ENCODE peak calls at places on chromosomes 13 and 19, in four cellular contexts. E is amniotic epithelial cell; U is thoracic aorta; N is central memory CD8-positive, alpha-beta T cell. L is an unnamed sample.

GRCh38 chr13:25375727-25376358 is 4.1 kb downstream of the ATP8A2 start:
- DNase-seq in U (no peak), N (no peak), E (peak), L (no peak)

GRCh38 chr13:73877399-73877798 is 256.8 kb downstream of the KLF12 start:
- DNase-seq in E (no peak), N (no peak), U (no peak), L (no peak)

GRCh38 chr19:3670258-3670795 is 29.9 kb downstream of the PIP5K1C start:
- DNase-seq in E (peak), U (peak), N (no peak), L (no peak)

GRCh38 chr13:76917096-76917495 is 30.9 kb upstream of the KCTD12 start:
- DNase-seq in E (no peak), U (no peak), N (no peak), L (no peak)

GRCh38 chr13:25971499-25972145 is 80.2 kb downstream of the SHISA2 start:
- DNase-seq in E (no peak), N (peak), U (no peak), L (peak)

GRCh38 chr19:28963481-28964245 is 249.3 kb downstream of the UQCRFS1 start:
- DNase-seq in E (no peak), N (no peak), U (no peak), L (no peak)

GRCh38 chr19:56637976-56638555 is 4.9 kb upstream of the SMIM17 start:
- DNase-seq in N (no peak), U (no peak), E (peak), L (no peak)

GRCh38 chr13:23899555-23899954 is 2.3 kb upstream of the C1QTNF9B start:
- DNase-seq in N (no peak), E (peak), U (no peak), L (peak)

GRCh38 chr19:3611841-3612240 is 5.2 kb upstream of the TBXA2R start:
- DNase-seq in E (no peak), U (no peak), N (no peak), L (no peak)

GRCh38 chr13:113968463-113969310 is 5.2 kb downstream of the C13orf46 start:
- DNase-seq in E (no peak), N (no peak), U (no peak), L (no peak)

GRCh38 chr19:13817615-13818371 is 22.6 kb downstream of the ZSWIM4 start:
- DNase-seq in E (peak), U (no peak), N (no peak), L (peak)

GRCh38 chr13:80010286-80010831 is 330.6 kb downstream of the SPRY2 start:
- DNase-seq in E (no peak), U (no peak), N (no peak), L (no peak)

GRCh38 chr13:91236942-91237341 is 110.5 kb upstream of the MIR17HG start:
- DNase-seq in E (no peak), U (no peak), N (no peak), L (no peak)

GRCh38 chr19:46611791-46612190 is 10.7 kb downstream of the CALM3 start:
- DNase-seq in E (no peak), U (no peak), N (no peak), L (no peak)

L was measured in DMS153.